ENCODE peak calls at places on chromosome 16, in five cellular contexts. V, K, W, S and J are unnamed samples. For H3K4me1, the result is how much of the 10 kb centered on the place peaks cover.

GRCh38 chr16:66422366-66422765 is 4.7 kb upstream of the BEAN1 start:
- DNase-seq in V (no peak), K (no peak), W (no peak), S (no peak), J (no peak)

GRCh38 chr16:2016407-2016922 is 3.1 kb upstream of the NPW start:
- DNase-seq in V (no peak), K (no peak), W (no peak), S (no peak), J (no peak)

GRCh38 chr16:87698241-87698640 is 67.5 kb downstream of the KLHDC4 start:
- DNase-seq in V (no peak), K (no peak), W (no peak), S (no peak), J (no peak)

GRCh38 chr16:83911290-83911689 is 12.4 kb downstream of the MLYCD start:
- DNase-seq in V (no peak), K (no peak), W (no peak), S (no peak), J (no peak)

GRCh38 chr16:84218176-84218776 is 21.5 kb downstream of the KCNG4 start:
- DNase-seq in V (no peak), K (no peak), W (no peak), S (no peak), J (no peak)

GRCh38 chr16:88633684-88634140 is 4.7 kb upstream of the IL17C start:
- DNase-seq in V (peak), K (peak), W (no peak), S (peak), J (no peak)

GRCh38 chr16:25256821-25257503 is 683 bp downstream of the ZKSCAN2 start:
- DNase-seq in V (peak), K (peak), W (no peak), S (no peak), J (peak)

GRCh38 chr16:69499541-69500255 is 66.1 kb upstream of the NFAT5 start:
- DNase-seq in V (no peak), K (no peak), W (no peak), S (no peak), J (no peak)

GRCh38 chr16:53695070-53695469 is 8.6 kb downstream of the RPGRIP1L start:
- DNase-seq in V (no peak), K (no peak), W (no peak), S (no peak), J (no peak)

GRCh38 chr16:12763517-12763916 is 40.2 kb downstream of the CPPED1 start:
- DNase-seq in V (no peak), K (no peak), W (no peak), S (no peak), J (no peak)

GRCh38 chr16:19210175-19210924 is 42.3 kb downstream of the SYT17 start:
- DNase-seq in V (no peak), K (no peak), W (no peak), S (no peak), J (no peak)

GRCh38 chr16:71412270-71413160 is 29.3 kb downstream of the TLE7 start:
- DNase-seq in V (peak), K (peak), W (no peak), S (peak), J (peak)

GRCh38 chr16:1126044-1126443 is 26.9 kb upstream of the CACNA1H start:
- DNase-seq in V (no peak), K (no peak), W (no peak), S (no peak), J (no peak)

GRCh38 chr16:9286930-9287329 is 195.5 kb downstream of the HAPSTR1 start:
- DNase-seq in V (peak), K (no peak), W (no peak), S (no peak), J (no peak)

GRCh38 chr16:12341423-12341822 is 364.9 kb downstream of the SNX29 start:
- DNase-seq in V (no peak), K (no peak), W (no peak), S (no peak), J (no peak)

GRCh38 chr16:70689035-70689969 is 3.4 kb upstream of the MTSS2 start:
- DNase-seq in V (peak), K (peak), W (no peak), S (no peak), J (no peak)

DNA sequence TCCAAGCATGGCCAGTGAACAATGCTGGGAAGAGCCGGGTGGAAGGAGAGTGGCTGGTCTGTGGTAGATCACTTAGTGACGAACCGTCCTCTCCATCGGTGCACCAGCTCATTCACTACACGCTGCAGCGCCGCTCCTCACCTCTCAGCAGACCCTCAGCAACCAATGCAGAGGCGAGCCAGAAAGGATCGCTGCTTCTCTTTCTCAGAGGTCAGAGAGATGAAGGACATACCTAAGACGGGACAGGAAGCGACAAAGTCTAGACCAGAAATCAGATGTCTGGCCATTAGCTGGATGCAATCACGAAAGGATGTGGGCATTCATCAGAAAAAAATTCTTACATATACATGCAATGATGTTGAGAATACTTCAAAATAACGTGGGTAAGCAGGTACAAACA is 26.9 kb downstream of the NSMCE1 start:
- DNase-seq in V (no peak), K (no peak), W (no peak), S (no peak), J (no peak)
- TF ChIP-seq POLR2A in V (no peak), K (no peak), W (no peak), S (no peak), J (no peak)

DNA sequence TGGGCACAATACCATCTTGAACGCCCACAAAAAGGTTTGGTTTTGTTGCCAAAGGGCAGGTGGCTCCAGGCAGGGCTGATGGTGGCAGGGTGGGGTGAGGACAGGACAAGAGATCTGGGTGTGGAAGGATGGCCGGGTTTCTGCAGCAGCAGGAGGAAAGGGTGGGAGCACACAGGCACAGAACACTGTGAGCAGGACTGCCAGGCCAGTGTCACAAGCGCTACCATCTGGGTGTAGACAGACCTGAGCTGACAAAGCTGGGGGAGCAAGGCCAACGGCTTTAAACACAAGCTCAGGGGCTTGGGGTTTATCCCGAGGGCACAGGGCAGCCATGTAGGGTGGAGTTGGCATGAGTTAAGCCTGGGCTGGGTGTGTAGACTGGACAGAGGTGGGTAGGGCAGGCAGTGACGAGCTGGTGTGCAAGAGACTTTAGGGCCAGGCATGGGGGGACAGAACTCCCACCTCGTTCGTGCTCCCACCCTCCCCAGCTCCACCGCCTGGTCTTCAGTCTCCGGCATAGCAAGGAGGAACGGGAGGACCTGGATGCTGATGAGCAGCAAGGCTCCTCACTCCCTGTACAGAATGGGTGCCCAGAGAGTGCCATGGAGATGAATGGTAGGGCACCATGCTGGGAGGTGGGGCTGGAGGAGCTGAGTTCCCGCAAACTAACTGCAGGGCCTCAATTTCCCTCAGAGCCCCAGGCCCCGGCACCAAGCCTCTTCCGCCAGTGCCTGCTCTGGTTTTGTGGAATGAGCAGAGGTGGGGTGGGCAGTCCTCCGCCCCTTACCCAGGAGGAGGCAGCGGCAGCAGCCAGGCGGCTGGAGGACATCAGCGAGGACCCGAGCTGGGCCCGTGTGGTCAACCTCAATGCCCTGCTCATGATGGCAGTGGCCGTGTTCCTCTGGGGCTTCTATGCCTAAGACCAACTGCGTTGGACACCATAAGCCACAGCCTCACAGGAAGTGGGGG is 7.0 kb downstream of the SLC5A2 start:
- DNase-seq in V (no peak), K (no peak), W (no peak), S (no peak), J (no peak)
- H3K4me1 ChIP-seq in V (under half), K (under half), W (under half), S (under half), J (under half)

GRCh38 chr16:68310441-68311315 is at the start of the genes PRMT7 and SLC7A6OS:
- DNase-seq in V (peak), K (peak), W (peak), S (peak), J (peak)
- TF ChIP-seq POLR2A in V (peak), K (peak), W (peak), S (no peak), J (peak)

DNA sequence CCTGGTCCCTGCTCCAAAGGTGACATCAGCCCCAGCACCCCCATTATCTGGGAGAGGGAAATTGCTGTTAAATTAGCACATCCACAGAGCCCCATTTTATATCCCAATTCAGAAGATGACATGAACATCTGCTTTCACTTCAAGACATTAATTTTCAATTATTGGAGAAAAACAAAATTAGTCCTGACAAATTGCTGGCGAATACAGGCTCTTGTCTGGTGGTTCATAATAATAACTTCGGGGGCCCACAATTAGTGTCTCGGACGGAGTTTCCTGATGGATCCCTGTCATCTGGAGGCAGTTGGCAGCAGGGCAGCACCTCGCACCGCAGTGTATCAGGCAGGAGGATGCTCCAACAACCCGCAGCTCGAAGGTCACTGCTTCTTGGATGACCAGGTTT is 7.4 kb downstream of the ZNF423 start:
- DNase-seq in V (no peak), K (no peak), W (no peak), S (no peak), J (no peak)
- H3K4me1 ChIP-seq in V (under half), K (under half), W (under half), S (under half), J (under half)

GRCh38 chr16:90018297-90019200 is 707 bp downstream of the DBNDD1 start:
- DNase-seq in V (peak), K (no peak), W (no peak), S (no peak), J (peak)
- TF ChIP-seq POLR2A in V (no peak), K (no peak), W (no peak), S (no peak), J (peak)

GRCh38 chr16:55222436-55222835 is 101.6 kb upstream of the IRX6 start:
- DNase-seq in V (no peak), K (no peak), W (no peak), S (no peak), J (no peak)
- H3K4me1 ChIP-seq in V (under half), K (under half), W (under half), S (under half), J (under half)

GRCh38 chr16:3106205-3106928 is 6.0 kb upstream of the ZNF205 start:
- DNase-seq in V (peak), K (peak), W (peak), S (peak), J (peak)
- TF ChIP-seq POLR2A in V (peak), K (no peak), W (peak), S (no peak), J (peak)

GRCh38 chr16:57740423-57741071 is 5.0 kb downstream of the KATNB1 start:
- DNase-seq in V (no peak), K (peak), W (no peak), S (no peak), J (no peak)
- H3K4me1 ChIP-seq in V (under half), K (under half), W (under half), S (under half), J (under half)